ENCODE peak calls at places on chromosomes 1 and 21, in nine cellular contexts. G is coronary artery, U is uterus, H is aorta, F is body of pancreas, P is mammary epithelial cell, L is testis, D is stomach, S is gastrocnemius medialis. T is an unnamed sample.

GRCh38 chr1:234823191-234824176 is 213.5 kb upstream of the IRF2BP2 start:
- DNase-seq in G (no peak), U (no peak), H (no peak), F (no peak), P (no peak), L (no peak), D (no peak), S (no peak), T (no peak)

GRCh38 chr1:155596864-155597263 is 13.2 kb upstream of the MSTO1 start:
- DNase-seq in G (no peak), U (no peak), H (no peak), F (no peak), P (no peak), L (no peak), D (no peak), S (no peak), T (no peak)

GRCh38 chr1:172339840-172340239 is 80.6 kb upstream of the C1orf105 start:
- DNase-seq in G (no peak), U (no peak), H (no peak), F (no peak), P (no peak), L (no peak), D (no peak), S (no peak), T (no peak)

GRCh38 chr1:7781923-7782495 is 2.1 kb upstream of the PER3 start:
- DNase-seq in G (no peak), U (no peak), H (no peak), F (no peak), P (no peak), L (no peak), D (peak), S (no peak), T (no peak)

GRCh38 chr1:167121375-167122120 is 27.7 kb downstream of the STYXL2 start:
- DNase-seq in G (no peak), U (no peak), H (peak), F (peak), P (peak), L (peak), D (peak), S (no peak), T (peak)

GRCh38 chr1:151892190-151892589 is 17.1 kb downstream of the THEM4 start:
- DNase-seq in G (no peak), U (no peak), H (no peak), F (no peak), P (no peak), L (no peak), D (no peak), S (no peak), T (no peak)

GRCh38 chr21:34630536-34631143 is 15.7 kb upstream of the RCAN1 start:
- DNase-seq in G (peak), U (no peak), H (no peak), F (peak), P (peak), L (peak), D (no peak), S (no peak), T (no peak)

GRCh38 chr1:64933296-64934070 is 32.9 kb downstream of the JAK1 start:
- DNase-seq in G (peak), U (peak), H (no peak), F (peak), P (peak), L (peak), D (no peak), S (peak), T (no peak)

GRCh38 chr1:93845554-93846150 is 33.4 kb downstream of the DNTTIP2 start:
- DNase-seq in G (no peak), U (peak), H (no peak), F (peak), P (peak), L (peak), D (no peak), S (no peak), T (no peak)

GRCh38 chr1:200869753-200870391 is 2.9 kb upstream of the GPR25 start:
- DNase-seq in G (peak), U (no peak), H (no peak), F (no peak), P (no peak), L (no peak), D (no peak), S (no peak), T (no peak)

GRCh38 chr1:6300342-6301141 is 39.6 kb upstream of the GPR153 start:
- DNase-seq in G (no peak), U (no peak), H (no peak), F (no peak), P (peak), L (no peak), D (peak), S (no peak), T (no peak)

GRCh38 chr21:43923391-43923790 is 58.4 kb downstream of the AGPAT3 start:
- DNase-seq in G (no peak), U (no peak), H (no peak), F (peak), P (no peak), L (no peak), D (no peak), S (no peak), T (peak)

GRCh38 chr1:202365092-202365815 is 16.8 kb downstream of the PPP1R12B start:
- DNase-seq in G (no peak), U (no peak), H (no peak), F (no peak), P (peak), L (no peak), D (no peak), S (no peak), T (no peak)

GRCh38 chr1:215807218-215807617 is 240.1 kb downstream of the KCTD3 start:
- DNase-seq in G (no peak), U (no peak), H (no peak), F (no peak), P (no peak), L (no peak), D (no peak), S (no peak), T (no peak)

GRCh38 chr1:43446388-43446740 is 7.4 kb downstream of the HYI start:
- DNase-seq in G (peak), U (peak), H (no peak), F (no peak), P (no peak), L (no peak), D (peak), S (no peak), T (no peak)

GRCh38 chr1:6028042-6028895 is 17.4 kb upstream of the KCNAB2 start:
- DNase-seq in G (no peak), U (no peak), H (no peak), F (no peak), P (no peak), L (no peak), D (peak), S (no peak), T (peak)

GRCh38 chr1:20348326-20348910 is 57.7 kb downstream of the VWA5B1 start:
- DNase-seq in G (no peak), U (no peak), H (no peak), F (no peak), P (no peak), L (no peak), D (no peak), S (no peak), T (no peak)

GRCh38 chr1:231702804-231703203 is 76.2 kb downstream of the DISC1 start:
- DNase-seq in G (no peak), U (no peak), H (no peak), F (no peak), P (peak), L (no peak), D (no peak), S (no peak), T (no peak)

GRCh38 chr1:88801575-88802208 is 89.7 kb downstream of the GTF2B start:
- DNase-seq in G (no peak), U (no peak), H (no peak), F (no peak), P (peak), L (no peak), D (no peak), S (no peak), T (no peak)

GRCh38 chr1:152167835-152168534 is 9.0 kb upstream of the RPTN start:
- DNase-seq in G (no peak), U (no peak), H (no peak), F (no peak), P (peak), L (no peak), D (no peak), S (no peak), T (no peak)

GRCh38 chr21:45532826-45533730 is 9.2 kb downstream of the SLC19A1 start:
- DNase-seq in G (no peak), U (no peak), H (peak), F (peak), P (no peak), L (no peak), D (peak), S (no peak), T (no peak)

GRCh38 chr1:235272851-235273250 is 55.1 kb downstream of the ARID4B start:
- DNase-seq in G (no peak), U (no peak), H (no peak), F (no peak), P (no peak), L (no peak), D (no peak), S (no peak), T (no peak)

GRCh38 chr21:37219766-37220432 is 47.2 kb downstream of the VPS26C start:
- DNase-seq in G (no peak), U (no peak), H (no peak), F (no peak), P (no peak), L (peak), D (no peak), S (no peak), T (no peak)

DNA sequence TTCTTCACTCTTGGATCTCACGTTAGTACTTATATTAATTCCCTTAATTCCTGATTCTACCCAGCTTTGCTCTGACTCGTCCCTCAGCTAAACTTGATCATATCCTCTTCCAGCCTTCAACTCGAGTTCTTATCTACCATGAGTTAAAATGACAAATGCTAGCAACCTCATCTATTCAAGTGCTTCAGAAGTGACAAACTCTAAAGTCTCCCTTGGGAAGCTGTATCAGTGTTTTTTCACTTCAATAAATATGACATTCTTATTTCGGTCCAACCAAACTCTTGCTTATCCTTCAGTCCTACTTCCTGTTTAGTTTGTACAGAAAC is 75.3 kb downstream of the FOXJ3 start:
- DNase-seq in G (no peak), U (no peak), H (no peak), F (no peak), P (peak), L (no peak), D (no peak), S (no peak), T (no peak)
- H3K27ac ChIP-seq in G (no peak), U (peak), H (no peak), F (no peak), P (no peak), L (no peak), D (peak), S (peak), T (peak)

GRCh38 chr1:24202987-24203386 is 15.9 kb upstream of the IFNLR1 start:
- DNase-seq in G (no peak), U (no peak), H (no peak), F (no peak), P (no peak), L (no peak), D (no peak), S (no peak), T (no peak)
- H3K27ac ChIP-seq in G (no peak), U (no peak), H (no peak), F (no peak), P (no peak), L (no peak), D (no peak), S (no peak), T (no peak)

DNA sequence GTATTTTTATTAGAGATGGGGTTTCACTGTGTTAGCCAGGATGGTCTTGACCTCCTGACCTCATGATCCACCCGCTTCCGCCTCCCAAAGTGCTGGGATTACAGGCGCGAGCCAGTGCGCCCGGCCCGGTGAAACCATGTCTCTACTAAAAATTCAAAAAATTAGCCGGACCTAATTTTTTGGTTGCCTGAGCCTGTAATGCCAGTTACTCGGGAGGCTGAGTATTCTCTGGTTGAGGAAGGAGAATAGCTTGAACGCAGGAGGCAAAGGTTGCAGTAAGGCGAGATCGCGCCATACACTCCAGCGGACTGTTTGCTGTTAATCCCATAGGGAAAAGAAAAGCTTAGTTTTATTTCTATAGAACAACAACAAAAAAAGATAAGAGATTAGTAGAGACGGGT is 29.9 kb upstream of the HJV start:
- DNase-seq in G (no peak), U (no peak), H (no peak), F (no peak), P (no peak), L (no peak), D (no peak), S (no peak), T (no peak)
- H3K27ac ChIP-seq in G (peak), U (peak), H (peak), F (peak), P (peak), L (peak), D (peak), S (peak), T (peak)

DNA sequence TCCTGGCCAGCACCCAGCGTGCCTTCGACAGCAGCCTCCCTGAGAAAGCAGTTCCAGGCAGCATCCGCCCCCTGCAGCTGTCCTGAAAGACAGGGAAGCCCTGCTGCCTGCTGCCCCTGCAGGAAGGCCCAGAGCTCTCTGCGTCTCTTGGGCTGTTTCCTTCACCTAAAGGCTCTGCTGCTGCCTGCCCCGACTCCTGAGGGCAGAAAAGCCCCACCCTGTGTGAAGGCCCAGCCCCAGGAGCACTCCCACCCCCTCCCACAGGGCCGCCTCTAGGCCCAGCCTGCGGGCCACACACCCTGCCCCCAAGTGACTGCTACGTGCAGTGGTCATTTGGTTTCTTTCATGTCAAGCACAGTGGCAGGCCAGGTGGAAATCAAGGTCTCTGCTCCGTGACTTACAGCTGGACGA is 12.4 kb downstream of the RIPK4 start:
- DNase-seq in G (no peak), U (no peak), H (peak), F (peak), P (no peak), L (no peak), D (no peak), S (no peak), T (no peak)
- H3K27ac ChIP-seq in G (no peak), U (no peak), H (no peak), F (no peak), P (no peak), L (no peak), D (no peak), S (no peak), T (no peak)

GRCh38 chr1:10774615-10775310 is 21.7 kb downstream of the CASZ1 start:
- DNase-seq in G (no peak), U (no peak), H (peak), F (no peak), P (peak), L (no peak), D (peak), S (no peak), T (no peak)
- H3K27ac ChIP-seq in G (no peak), U (no peak), H (no peak), F (no peak), P (no peak), L (no peak), D (peak), S (peak), T (no peak)

T was measured in substantia nigra.